ENCODE peak calls at places on chromosomes 11 and 22, in seven cellular contexts. One of them, this sample, is unnamed.

GRCh38 chr11:62708423-62709261 is 1.2 kb downstream of the GNG3 start:
- DNase-seq in substantia nigra: no peak
- DNase-seq in Right ventricle myocardium superior: no peak
- DNase-seq in EL: no peak
- DNase-seq in left ventricle myocardium superior: no peak
- DNase-seq in activated T-cell treated with anti-CD3 and anti-CD28 coated beads for 48 hours: peak
- DNase-seq in Peyer's patch: peak
- DNase-seq in this sample: no peak

GRCh38 chr11:15148181-15148580 is 33.5 kb downstream of the INSC start:
- DNase-seq in left ventricle myocardium superior: no peak
- DNase-seq in EL: no peak
- DNase-seq in Right ventricle myocardium superior: no peak
- DNase-seq in substantia nigra: no peak
- DNase-seq in activated T-cell treated with anti-CD3 and anti-CD28 coated beads for 48 hours: no peak
- DNase-seq in Peyer's patch: no peak
- DNase-seq in this sample: no peak

GRCh38 chr11:15748673-15749190 is 607.6 kb downstream of the SOX6 start:
- DNase-seq in Peyer's patch: no peak
- DNase-seq in activated T-cell treated with anti-CD3 and anti-CD28 coated beads for 48 hours: no peak
- DNase-seq in left ventricle myocardium superior: no peak
- DNase-seq in Right ventricle myocardium superior: no peak
- DNase-seq in EL: no peak
- DNase-seq in substantia nigra: no peak
- DNase-seq in this sample: no peak

GRCh38 chr22:35893698-35894097 is 134.9 kb downstream of the RBFOX2 start:
- DNase-seq in substantia nigra: no peak
- DNase-seq in left ventricle myocardium superior: no peak
- DNase-seq in Peyer's patch: no peak
- DNase-seq in EL: no peak
- DNase-seq in activated T-cell treated with anti-CD3 and anti-CD28 coated beads for 48 hours: no peak
- DNase-seq in Right ventricle myocardium superior: no peak
- DNase-seq in this sample: no peak

GRCh38 chr11:132943737-132944556 is 588.4 kb downstream of the OPCML start:
- DNase-seq in EL: peak
- DNase-seq in Right ventricle myocardium superior: no peak
- DNase-seq in Peyer's patch: no peak
- DNase-seq in left ventricle myocardium superior: no peak
- DNase-seq in substantia nigra: no peak
- DNase-seq in activated T-cell treated with anti-CD3 and anti-CD28 coated beads for 48 hours: no peak
- DNase-seq in this sample: peak

GRCh38 chr11:68924073-68924925 is 20.6 kb downstream of the IGHMBP2 start:
- DNase-seq in left ventricle myocardium superior: no peak
- DNase-seq in Right ventricle myocardium superior: no peak
- DNase-seq in Peyer's patch: no peak
- DNase-seq in EL: no peak
- DNase-seq in activated T-cell treated with anti-CD3 and anti-CD28 coated beads for 48 hours: no peak
- DNase-seq in substantia nigra: no peak
- DNase-seq in this sample: peak

GRCh38 chr22:28893810-28894209 is 10.4 kb downstream of the ZNRF3 start:
- DNase-seq in Peyer's patch: no peak
- DNase-seq in substantia nigra: no peak
- DNase-seq in Right ventricle myocardium superior: no peak
- DNase-seq in activated T-cell treated with anti-CD3 and anti-CD28 coated beads for 48 hours: no peak
- DNase-seq in left ventricle myocardium superior: no peak
- DNase-seq in EL: no peak
- DNase-seq in this sample: no peak

GRCh38 chr11:76512851-76513653 is 68.2 kb downstream of the EMSY start:
- DNase-seq in substantia nigra: no peak
- DNase-seq in Right ventricle myocardium superior: no peak
- DNase-seq in EL: peak
- DNase-seq in activated T-cell treated with anti-CD3 and anti-CD28 coated beads for 48 hours: no peak
- DNase-seq in left ventricle myocardium superior: no peak
- DNase-seq in Peyer's patch: no peak
- DNase-seq in this sample: no peak

GRCh38 chr11:1453611-1454386 is 32.8 kb downstream of the MOB2 start:
- DNase-seq in EL: peak
- DNase-seq in activated T-cell treated with anti-CD3 and anti-CD28 coated beads for 48 hours: peak
- DNase-seq in substantia nigra: no peak
- DNase-seq in Peyer's patch: no peak
- DNase-seq in left ventricle myocardium superior: peak
- DNase-seq in Right ventricle myocardium superior: no peak
- DNase-seq in this sample: no peak

GRCh38 chr11:60633645-60634044 is 65.8 kb upstream of the MS4A8 start:
- DNase-seq in substantia nigra: no peak
- DNase-seq in Right ventricle myocardium superior: no peak
- DNase-seq in Peyer's patch: no peak
- DNase-seq in activated T-cell treated with anti-CD3 and anti-CD28 coated beads for 48 hours: no peak
- DNase-seq in left ventricle myocardium superior: no peak
- DNase-seq in EL: no peak
- DNase-seq in this sample: no peak

GRCh38 chr22:32177221-32177765 is 18.2 kb upstream of the C22orf42 start:
- DNase-seq in EL: no peak
- DNase-seq in substantia nigra: no peak
- DNase-seq in left ventricle myocardium superior: no peak
- DNase-seq in activated T-cell treated with anti-CD3 and anti-CD28 coated beads for 48 hours: no peak
- DNase-seq in Peyer's patch: no peak
- DNase-seq in Right ventricle myocardium superior: no peak
- DNase-seq in this sample: no peak

GRCh38 chr11:19597194-19597593 is 115.4 kb upstream of the NAV2 start:
- DNase-seq in Peyer's patch: no peak
- DNase-seq in Right ventricle myocardium superior: no peak
- DNase-seq in left ventricle myocardium superior: no peak
- DNase-seq in activated T-cell treated with anti-CD3 and anti-CD28 coated beads for 48 hours: no peak
- DNase-seq in EL: peak
- DNase-seq in substantia nigra: no peak
- DNase-seq in this sample: no peak

This sample was measured in cerebellum.